ENCODE peak calls at places on chromosomes 3 and 15, in eight cellular contexts. I, T, Z, H, V, D, A and R are unnamed samples.

GRCh38 chr3:193030276-193030675 is 112.6 kb upstream of the MB21D2 start:
- DNase-seq in V (no peak), I (peak; percentile 37), T (peak; percentile 41), A (no peak), D (peak; percentile 62), H (no peak), Z (no peak), R (peak; percentile 24)

GRCh38 chr3:45704544-45704943 is 15.3 kb downstream of the SACM1L start:
- DNase-seq in A (no peak), T (no peak), H (no peak), I (no peak), D (no peak), V (no peak), Z (no peak), R (no peak)

GRCh38 chr3:42546691-42547213 is 35.0 kb downstream of the SEC22C start:
- DNase-seq in T (no peak), H (no peak), I (peak; percentile 53), D (no peak), Z (no peak), A (no peak), V (peak; percentile 7), R (no peak)

GRCh38 chr15:99454941-99455795 is 110.6 kb upstream of the MEF2A start:
- DNase-seq in H (no peak), I (peak; percentile 98), Z (peak; percentile 78), V (peak; percentile 22), D (peak; percentile 96), A (no peak), T (peak; percentile 88), R (peak; percentile 96)

GRCh38 chr3:36904641-36905040 is 40.2 kb downstream of the TRANK1 start:
- DNase-seq in V (peak; percentile 37), T (peak; percentile 46), D (peak; percentile 48), I (peak; percentile 24), Z (no peak), A (no peak), H (no peak), R (peak; percentile 23)

GRCh38 chr15:35289029-35289617 is 204.0 kb upstream of the NANOGP8 start:
- DNase-seq in D (peak; percentile 85), I (peak; percentile 63), H (peak; percentile 42), A (no peak), T (peak; percentile 74), V (peak; percentile 37), Z (peak; percentile 26), R (peak; percentile 72)

GRCh38 chr15:82178061-82178460 is 84.5 kb downstream of the EFL1 start:
- DNase-seq in D (peak; percentile 84), I (peak; percentile 84), H (no peak), V (no peak), Z (no peak), A (no peak), T (peak; percentile 9), R (peak; percentile 84)

GRCh38 chr3:70716832-70717231 is 404.4 kb upstream of the MDFIC2 start:
- DNase-seq in I (peak; percentile 37), D (peak; percentile 76), A (no peak), V (no peak), Z (peak; percentile 22), H (no peak), T (peak; percentile 55), R (peak; percentile 40)

GRCh38 chr3:49161808-49162530 is 4.2 kb downstream of the CCDC71 start:
- DNase-seq in Z (no peak), T (no peak), I (no peak), A (no peak), D (no peak), V (no peak), H (no peak), R (no peak)

GRCh38 chr3:41317718-41318117 is 118.4 kb downstream of the CTNNB1 start:
- DNase-seq in Z (no peak), H (no peak), V (no peak), I (peak; percentile 93), A (no peak), D (peak; percentile 43), T (peak; percentile 76), R (peak; percentile 20)

GRCh38 chr3:41159581-41160189 is 39.6 kb upstream of the CTNNB1 start:
- DNase-seq in Z (no peak), V (no peak), A (no peak), T (peak; percentile 91), H (no peak), D (no peak), I (no peak), R (peak; percentile 73)

GRCh38 chr15:96360581-96361308 is 30.2 kb downstream of the NR2F2 start:
- DNase-seq in D (no peak), Z (no peak), V (peak; percentile 27), H (no peak), I (no peak), A (no peak), T (no peak), R (no peak)

GRCh38 chr15:58590901-58591300 is 158.6 kb downstream of the ADAM10 start:
- DNase-seq in Z (no peak), T (no peak), D (no peak), I (peak; percentile 26), V (no peak), A (no peak), H (no peak), R (no peak)

GRCh38 chr3:127541320-127541719 is 49.2 kb downstream of the TPRA1 start:
- DNase-seq in D (no peak), I (no peak), Z (no peak), A (no peak), V (no peak), T (no peak), H (no peak), R (no peak)

GRCh38 chr15:98722209-98722608 is 73.9 kb downstream of the IGF1R start:
- DNase-seq in Z (no peak), V (no peak), D (no peak), I (no peak), H (no peak), T (no peak), A (no peak), R (no peak)

GRCh38 chr3:128397484-128397883 is 69.2 kb downstream of the DNAJB8 start:
- DNase-seq in A (no peak), H (no peak), V (no peak), D (no peak), Z (no peak), I (no peak), T (no peak), R (no peak)

GRCh38 chr3:152331975-152332374 is 63.2 kb downstream of the MBNL1 start:
- DNase-seq in V (no peak), T (peak; percentile 22), I (no peak), Z (no peak), D (peak; percentile 50), A (no peak), H (no peak), R (no peak)

GRCh38 chr15:70258369-70259029 is 160.8 kb upstream of the TLE3 start:
- DNase-seq in D (no peak), I (peak; percentile 43), Z (no peak), A (no peak), T (no peak), V (peak; percentile 74), H (no peak), R (no peak)

GRCh38 chr3:8709801-8710524 is 23.6 kb upstream of the CAV3 start:
- DNase-seq in H (no peak), A (no peak), D (no peak), I (no peak), T (no peak), V (no peak), Z (no peak), R (no peak)

GRCh38 chr15:45634442-45635190 is at the start of gene SQOR:
- DNase-seq in V (peak; percentile 85), T (peak; percentile 85), I (peak; percentile 47), H (peak; percentile 61), A (no peak), Z (peak; percentile 91), D (peak; percentile 83), R (peak; percentile 85)

GRCh38 chr3:51637144-51637940 is 33.7 kb upstream of the TEX264 start:
- DNase-seq in V (no peak), D (no peak), T (peak; percentile 79), Z (no peak), H (no peak), A (no peak), I (no peak), R (peak; percentile 69)

GRCh38 chr3:51642462-51642861 is 28.6 kb upstream of the TEX264 start:
- DNase-seq in D (peak; percentile 30), A (no peak), V (no peak), T (peak; percentile 38), I (no peak), Z (no peak), H (no peak), R (no peak)

GRCh38 chr3:51637941-51638471 is 33.0 kb upstream of the TEX264 start:
- DNase-seq in I (peak; percentile 43), V (peak; percentile 69), D (peak; percentile 76), Z (peak; percentile 61), A (no peak), T (peak; percentile 76), H (peak; percentile 72), R (peak; percentile 85)
- TF ChIP-seq CTCF in I (peak; percentile 89), V (peak; percentile 60), D (peak; percentile 86), Z (peak; percentile 74), A (peak; percentile 28), T (peak; percentile 99), H (peak; percentile 80), R (peak; percentile 99)

GRCh38 chr3:52820741-52821140 is 9.7 kb downstream of the ITIH4 start:
- DNase-seq in Z (no peak), T (peak; percentile 53), V (peak; percentile 75), H (peak; percentile 40), A (no peak), D (no peak), I (no peak), R (peak; percentile 49)
- TF ChIP-seq CTCF in Z (peak; percentile 14), T (peak; percentile 74), V (peak; percentile 49), H (peak; percentile 29), A (no peak), D (peak; percentile 80), I (peak; percentile 64), R (peak; percentile 70)

DNA sequence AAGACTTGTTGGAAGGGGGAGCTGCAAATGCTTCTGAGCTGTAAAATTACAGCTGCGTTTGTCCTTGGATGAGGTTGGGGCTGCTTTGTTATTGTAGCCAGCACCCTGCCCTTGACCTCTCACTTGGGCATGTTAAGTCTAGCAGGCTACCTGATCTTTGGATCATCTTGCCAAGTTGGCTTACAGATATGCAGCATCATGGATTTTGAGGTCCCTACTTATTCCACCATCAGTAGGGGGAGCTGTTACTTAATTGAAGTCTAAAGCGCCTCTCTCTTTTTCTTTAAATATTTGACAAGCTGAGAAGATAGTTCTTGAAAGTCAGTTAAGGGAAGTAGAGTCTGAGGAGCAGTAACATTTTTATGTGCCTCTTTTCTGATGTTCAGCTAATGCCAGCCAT is 793.0 kb downstream of the MCTP2 start:
- DNase-seq in V (no peak), H (no peak), I (peak; percentile 45), A (no peak), Z (no peak), T (peak; percentile 60), D (peak; percentile 65), R (peak; percentile 65)
- TF ChIP-seq CTCF in V (no peak), H (peak; percentile 22), I (peak; percentile 56), A (peak; percentile 21), Z (no peak), T (peak; percentile 70), D (peak; percentile 59), R (peak; percentile 60)

DNA sequence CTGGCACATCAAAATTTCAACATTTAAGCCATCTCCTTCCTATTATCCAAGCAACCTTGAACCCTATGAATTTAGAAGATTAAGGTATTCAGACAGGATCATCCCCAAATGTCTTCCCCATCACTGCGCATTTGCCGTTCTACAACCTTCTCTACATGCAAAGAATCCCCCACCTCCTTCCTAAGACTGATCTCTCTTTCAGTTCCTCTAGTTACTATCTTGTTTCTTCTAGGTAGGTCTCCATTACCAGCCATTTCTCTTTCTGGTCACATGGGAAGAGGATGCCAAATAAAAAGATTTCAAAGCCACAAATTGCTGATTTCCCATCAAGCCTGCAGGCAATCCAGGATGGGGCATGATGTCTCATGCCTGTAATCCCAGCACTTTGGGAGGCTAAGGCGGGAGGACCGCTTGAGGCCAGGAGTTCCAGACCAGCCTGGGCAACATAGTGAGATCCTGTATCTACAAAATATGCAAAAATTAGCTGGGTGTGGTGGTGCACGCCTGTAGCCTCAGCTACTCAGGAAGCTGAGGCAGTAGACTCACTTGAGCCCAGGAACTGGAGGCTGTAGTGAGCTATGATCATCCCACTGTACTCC is 29.7 kb upstream of the MTMR10 start:
- DNase-seq in T (no peak), I (no peak), V (no peak), H (no peak), A (no peak), D (no peak), Z (no peak), R (no peak)
- TF ChIP-seq CTCF in T (no peak), I (no peak), V (no peak), H (no peak), A (no peak), D (no peak), Z (no peak), R (no peak)